ENCODE peak calls at places on chromosomes 16 and 17, in five cellular contexts. One of them, this sample, is unnamed.

GRCh38 chr16:68737730-68738590 is 868 bp downstream of the CDH1 start:
- DNase-seq in adipocyte: no peak
- DNase-seq in M059J: no peak
- DNase-seq in NCI-H345: peak
- DNase-seq in stimulated activated CD4-positive, alpha-beta T cell treated with anti-CD3 and anti-CD28 coated beads, Interleukin-2, amount 100 ng/mL, for 24 hours: no peak
- DNase-seq in this sample: no peak

GRCh38 chr17:64781013-64781392 is 118.9 kb upstream of the SMURF2 start:
- DNase-seq in adipocyte: no peak
- DNase-seq in M059J: no peak
- DNase-seq in NCI-H345: no peak
- DNase-seq in stimulated activated CD4-positive, alpha-beta T cell treated with anti-CD3 and anti-CD28 coated beads, Interleukin-2, amount 100 ng/mL, for 24 hours: no peak
- DNase-seq in this sample: no peak

GRCh38 chr16:23907457-23907902 is 71.7 kb downstream of the PRKCB start:
- DNase-seq in adipocyte: no peak
- DNase-seq in M059J: no peak
- DNase-seq in NCI-H345: no peak
- DNase-seq in stimulated activated CD4-positive, alpha-beta T cell treated with anti-CD3 and anti-CD28 coated beads, Interleukin-2, amount 100 ng/mL, for 24 hours: no peak
- DNase-seq in this sample: no peak

GRCh38 chr16:84482001-84482891 is 22.2 kb downstream of the MEAK7 start:
- DNase-seq in adipocyte: no peak
- DNase-seq in M059J: no peak
- DNase-seq in NCI-H345: no peak
- DNase-seq in stimulated activated CD4-positive, alpha-beta T cell treated with anti-CD3 and anti-CD28 coated beads, Interleukin-2, amount 100 ng/mL, for 24 hours: no peak
- DNase-seq in this sample: no peak

GRCh38 chr17:9308069-9308468 is 267.6 kb downstream of the STX8 start:
- DNase-seq in adipocyte: no peak
- DNase-seq in M059J: no peak
- DNase-seq in NCI-H345: no peak
- DNase-seq in stimulated activated CD4-positive, alpha-beta T cell treated with anti-CD3 and anti-CD28 coated beads, Interleukin-2, amount 100 ng/mL, for 24 hours: no peak
- DNase-seq in this sample: no peak

GRCh38 chr16:56807011-56807675 is 57.9 kb upstream of the SLC12A3 start:
- DNase-seq in adipocyte: peak
- DNase-seq in M059J: peak
- DNase-seq in NCI-H345: no peak
- DNase-seq in stimulated activated CD4-positive, alpha-beta T cell treated with anti-CD3 and anti-CD28 coated beads, Interleukin-2, amount 100 ng/mL, for 24 hours: no peak
- DNase-seq in this sample: no peak

GRCh38 chr17:27236710-27237315 is 57.1 kb upstream of the WSB1 start:
- DNase-seq in adipocyte: peak
- DNase-seq in M059J: peak
- DNase-seq in NCI-H345: peak
- DNase-seq in stimulated activated CD4-positive, alpha-beta T cell treated with anti-CD3 and anti-CD28 coated beads, Interleukin-2, amount 100 ng/mL, for 24 hours: peak
- DNase-seq in this sample: peak

GRCh38 chr16:55622930-55623561 is 32.7 kb upstream of the SLC6A2 start:
- DNase-seq in adipocyte: no peak
- DNase-seq in M059J: peak
- DNase-seq in NCI-H345: no peak
- DNase-seq in stimulated activated CD4-positive, alpha-beta T cell treated with anti-CD3 and anti-CD28 coated beads, Interleukin-2, amount 100 ng/mL, for 24 hours: no peak
- DNase-seq in this sample: no peak

GRCh38 chr17:9389116-9389515 is 186.5 kb downstream of the STX8 start:
- DNase-seq in adipocyte: peak
- DNase-seq in M059J: peak
- DNase-seq in NCI-H345: no peak
- DNase-seq in stimulated activated CD4-positive, alpha-beta T cell treated with anti-CD3 and anti-CD28 coated beads, Interleukin-2, amount 100 ng/mL, for 24 hours: no peak
- DNase-seq in this sample: no peak

GRCh38 chr17:37736428-37736827 is 8.4 kb downstream of the HNF1B start:
- DNase-seq in adipocyte: no peak
- DNase-seq in M059J: no peak
- DNase-seq in NCI-H345: no peak
- DNase-seq in stimulated activated CD4-positive, alpha-beta T cell treated with anti-CD3 and anti-CD28 coated beads, Interleukin-2, amount 100 ng/mL, for 24 hours: no peak
- DNase-seq in this sample: no peak

GRCh38 chr16:17426451-17426850 is 44.3 kb downstream of the XYLT1 start:
- DNase-seq in adipocyte: no peak
- DNase-seq in M059J: no peak
- DNase-seq in NCI-H345: no peak
- DNase-seq in stimulated activated CD4-positive, alpha-beta T cell treated with anti-CD3 and anti-CD28 coated beads, Interleukin-2, amount 100 ng/mL, for 24 hours: no peak
- DNase-seq in this sample: no peak

GRCh38 chr17:29115906-29116651 is 64.1 kb downstream of the MYO18A start:
- DNase-seq in adipocyte: peak
- DNase-seq in M059J: peak
- DNase-seq in NCI-H345: peak
- DNase-seq in stimulated activated CD4-positive, alpha-beta T cell treated with anti-CD3 and anti-CD28 coated beads, Interleukin-2, amount 100 ng/mL, for 24 hours: peak
- DNase-seq in this sample: no peak

GRCh38 chr17:28745052-28745776 is 1.4 kb downstream of the TRAF4 start:
- DNase-seq in adipocyte: peak
- DNase-seq in M059J: peak
- DNase-seq in NCI-H345: peak
- DNase-seq in stimulated activated CD4-positive, alpha-beta T cell treated with anti-CD3 and anti-CD28 coated beads, Interleukin-2, amount 100 ng/mL, for 24 hours: peak
- DNase-seq in this sample: no peak